ENCODE peak calls at places on chromosomes 11 and 22, in six cellular contexts. Z is GM20000, F is lower lobe of right lung, I is AG09319, J is glutamatergic neuron, K is HFF-Myc. L is an unnamed sample.

GRCh38 chr11:122202161-122202950 is 86.3 kb upstream of the BLID start:
- DNase-seq in Z (no peak), I (peak), F (no peak), K (no peak), J (no peak), L (peak)

GRCh38 chr22:44182591-44183588 is 2.2 kb downstream of the PARVG start:
- DNase-seq in I (no peak), Z (peak), F (peak), K (no peak), J (no peak), L (no peak)

GRCh38 chr11:65592840-65593517 is 2.6 kb downstream of the KCNK7 start:
- DNase-seq in J (no peak), K (no peak), Z (no peak), I (no peak), F (no peak), L (no peak)

GRCh38 chr11:48170840-48171233 is 45.8 kb upstream of the OR4B1 start:
- DNase-seq in I (peak), K (peak), Z (no peak), F (no peak), J (no peak), L (no peak)

GRCh38 chr22:50027639-50028537 is 15.3 kb upstream of the IL17REL start:
- DNase-seq in Z (no peak), K (no peak), F (peak), I (no peak), J (no peak), L (no peak)

GRCh38 chr11:73246303-73246702 is 25.8 kb upstream of the P2RY6 start:
- DNase-seq in I (no peak), K (no peak), Z (no peak), F (no peak), J (no peak), L (no peak)

GRCh38 chr11:1827095-1827797 is 7.5 kb upstream of the SYT8 start:
- DNase-seq in Z (no peak), F (peak), K (no peak), J (peak), I (no peak), L (no peak)

GRCh38 chr11:45092901-45093760 is 53.3 kb upstream of the PRDM11 start:
- DNase-seq in F (no peak), Z (no peak), I (no peak), J (no peak), K (no peak), L (peak)

GRCh38 chr11:107496011-107496410 is 38.4 kb upstream of the CWF19L2 start:
- DNase-seq in Z (no peak), I (peak), K (peak), J (no peak), F (no peak), L (peak)

GRCh38 chr11:69520186-69520585 is 38.7 kb downstream of the LINC01488 start:
- DNase-seq in K (no peak), J (no peak), Z (no peak), F (peak), I (no peak), L (no peak)

GRCh38 chr11:5178046-5178837 is 22.2 kb downstream of the OR51V1 start:
- DNase-seq in F (no peak), I (no peak), K (no peak), J (no peak), Z (no peak), L (no peak)

GRCh38 chr11:117818036-117818858 is 6.3 kb downstream of the FXYD2 start:
- DNase-seq in J (no peak), K (no peak), I (no peak), Z (peak), F (peak), L (no peak)

GRCh38 chr22:36027579-36027959 is 1.1 kb downstream of the RBFOX2 start:
- DNase-seq in I (no peak), J (no peak), Z (peak), F (no peak), K (no peak), L (no peak)

GRCh38 chr11:69010964-69011623 is 2.0 kb downstream of the MRGPRF start:
- DNase-seq in J (peak), Z (peak), K (no peak), I (peak), F (peak), L (no peak)

GRCh38 chr11:91947215-91947614 is 277.4 kb upstream of the FAT3 start:
- DNase-seq in F (no peak), Z (no peak), I (no peak), K (no peak), J (no peak), L (peak)

GRCh38 chr11:616320-617220 is 820 bp upstream of the IRF7 start:
- DNase-seq in K (no peak), J (no peak), I (no peak), Z (no peak), F (no peak), L (no peak)

GRCh38 chr11:112899235-112899634 is 62.0 kb upstream of the NCAM1 start:
- DNase-seq in F (no peak), I (no peak), Z (no peak), J (no peak), K (no peak), L (no peak)

GRCh38 chr22:17794726-17795125 is 20.5 kb upstream of the BID start:
- DNase-seq in Z (no peak), F (no peak), I (no peak), J (no peak), K (no peak), L (no peak)

GRCh38 chr11:65436412-65437032 is 13.9 kb downstream of the NEAT1 start:
- DNase-seq in K (no peak), I (no peak), J (no peak), Z (no peak), F (no peak), L (peak)

GRCh38 chr11:58560842-58561241 is 14.8 kb downstream of the LPXN start:
- DNase-seq in J (no peak), F (no peak), Z (no peak), K (no peak), I (no peak), L (no peak)

GRCh38 chr11:115255006-115255762 is 249.0 kb downstream of the CADM1 start:
- DNase-seq in Z (no peak), I (no peak), F (no peak), K (no peak), J (no peak), L (no peak)

GRCh38 chr22:49139492-49140151 is 688.1 kb downstream of the BRD1 start:
- DNase-seq in Z (no peak), J (no peak), I (no peak), F (peak), K (no peak), L (no peak)

GRCh38 chr22:37019309-37020191 is at the start of the genes MPST and TST:
- DNase-seq in J (peak), Z (peak), I (no peak), K (no peak), F (peak), L (no peak)

GRCh38 chr11:3905080-3905953 is 49.9 kb downstream of the STIM1 start:
- DNase-seq in K (no peak), Z (peak), F (peak), I (peak), J (no peak), L (peak)

GRCh38 chr11:121478226-121478894 is 25.6 kb upstream of the SORL1-AS1 start:
- DNase-seq in Z (no peak), F (no peak), K (no peak), J (no peak), I (no peak), L (no peak)

GRCh38 chr22:38716271-38716670 is 10.5 kb downstream of the GTPBP1 start:
- DNase-seq in K (no peak), Z (no peak), J (no peak), I (no peak), F (no peak), L (no peak)

GRCh38 chr11:129374993-129375721 is 491 bp upstream of the BARX2 start:
- DNase-seq in K (no peak), J (peak), F (peak), Z (peak), I (no peak), L (no peak)

GRCh38 chr22:36344106-36344827 is 43.5 kb downstream of the MYH9 start:
- DNase-seq in F (no peak), J (no peak), I (no peak), Z (no peak), K (no peak), L (no peak)

GRCh38 chr22:50506611-50507420 is 686 bp downstream of the LMF2 start:
- DNase-seq in J (peak), Z (no peak), K (no peak), F (peak), I (no peak), L (no peak)

GRCh38 chr22:17587631-17588030 is 24.3 kb downstream of the SLC25A18 start:
- DNase-seq in F (no peak), K (no peak), J (no peak), Z (no peak), I (no peak), L (no peak)

GRCh38 chr11:117831661-117832415 is 7.3 kb upstream of the FXYD2 start:
- DNase-seq in J (no peak), Z (no peak), K (no peak), F (no peak), I (no peak), L (no peak)

GRCh38 chr11:10917802-10918201 is 59.9 kb upstream of the ZBED5 start:
- DNase-seq in I (no peak), Z (no peak), F (no peak), J (no peak), K (no peak), L (no peak)

L was measured in HS-5.